ENCODE peak calls at places on chromosomes 11 and 22, in five cellular contexts. T is H9, O is mesenchymal stem cell, V is MM.1S, H is neuronal stem cell. G is an unnamed sample.

GRCh38 chr11:43486141-43486540 is 127.4 kb downstream of the TTC17 start:
- DNase-seq in T (no peak), O (no peak), V (no peak), H (no peak), G (peak)

GRCh38 chr11:115712296-115712695 is 208.1 kb upstream of the CADM1 start:
- DNase-seq in T (no peak), O (no peak), V (no peak), H (no peak), G (no peak)

GRCh38 chr11:74749127-74749964 is 697 bp downstream of the RNF169 start:
- DNase-seq in T (peak), O (peak), V (peak), H (no peak), G (peak)

GRCh38 chr22:26906464-26906863 is 249.1 kb downstream of the MIAT start:
- DNase-seq in T (no peak), O (no peak), V (no peak), H (no peak), G (no peak)

GRCh38 chr22:50600541-50600940 is at the start of gene MAPK8IP2:
- DNase-seq in T (no peak), O (no peak), V (no peak), H (no peak), G (no peak)

GRCh38 chr22:23501244-23501643 is 78.8 kb downstream of the IGLL1 start:
- DNase-seq in T (no peak), O (no peak), V (no peak), H (no peak), G (no peak)

GRCh38 chr11:124170801-124171586 is 12.2 kb upstream of the OR10D3 start:
- DNase-seq in T (no peak), O (no peak), V (no peak), H (no peak), G (no peak)

GRCh38 chr11:134939905-134940304 is 527.9 kb upstream of the B3GAT1 start:
- DNase-seq in T (no peak), O (peak), V (no peak), H (no peak), G (no peak)

GRCh38 chr11:105968021-105968697 is 53.9 kb downstream of the MSANTD4 start:
- DNase-seq in T (no peak), O (peak), V (no peak), H (no peak), G (peak)

GRCh38 chr11:3341298-3341697 is 37.6 kb downstream of the ZNF195 start:
- DNase-seq in T (peak), O (no peak), V (peak), H (peak), G (peak)

GRCh38 chr22:42697542-42698013 is 23.1 kb downstream of the A4GALT start:
- DNase-seq in T (no peak), O (peak), V (no peak), H (no peak), G (peak)

GRCh38 chr11:134560566-134561347 is 148.7 kb upstream of the B3GAT1 start:
- DNase-seq in T (no peak), O (no peak), V (no peak), H (no peak), G (no peak)

GRCh38 chr11:61870429-61871039 is 20.8 kb downstream of the FADS3 start:
- DNase-seq in T (no peak), O (peak), V (no peak), H (no peak), G (peak)

GRCh38 chr11:121372671-121373429 is 79.3 kb upstream of the SORL1 start:
- DNase-seq in T (peak), O (no peak), V (peak), H (no peak), G (no peak)

GRCh38 chr11:69003866-69004311 is 9.2 kb downstream of the MRGPRF start:
- DNase-seq in T (peak), O (no peak), V (no peak), H (no peak), G (no peak)

GRCh38 chr11:94604496-94604895 is 37.3 kb downstream of the PIWIL4 start:
- DNase-seq in T (no peak), O (peak), V (no peak), H (no peak), G (peak)

GRCh38 chr11:16968196-16968595 is 46.0 kb downstream of the PLEKHA7 start:
- DNase-seq in T (no peak), O (no peak), V (no peak), H (no peak), G (no peak)

GRCh38 chr11:59666969-59667368 is 1.9 kb downstream of the PATL1 start:
- DNase-seq in T (no peak), O (peak), V (no peak), H (no peak), G (peak)
- H3K9ac ChIP-seq in T (no peak), O (peak), V (no peak), H (no peak), G (peak)

DNA sequence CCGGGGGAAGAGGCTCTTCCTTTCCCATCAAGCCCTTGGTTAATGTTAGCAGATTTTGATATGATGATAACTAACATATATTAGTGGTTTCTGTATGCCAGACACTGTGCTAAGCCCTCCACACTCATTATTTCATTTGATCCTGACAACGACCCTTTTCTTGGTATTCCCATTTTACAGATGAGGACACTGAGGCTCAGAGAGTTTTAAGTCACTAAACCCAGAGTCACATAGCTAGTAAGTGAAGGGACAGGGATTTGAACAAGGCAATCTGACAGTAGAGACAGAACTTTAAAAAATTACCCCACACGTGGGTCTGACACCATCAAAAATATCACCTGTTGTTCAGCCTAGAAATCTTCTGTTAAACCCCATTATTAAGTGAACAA is 22.4 kb downstream of the POU2AF1 start:
- DNase-seq in T (no peak), O (no peak), V (no peak), H (no peak), G (no peak)
- H3K4me2 ChIP-seq in T (no peak), O (no peak), V (no peak), H (no peak), G (no peak)

GRCh38 chr11:64415996-64416728 is 57.2 kb downstream of the RPS6KA4 start:
- DNase-seq in T (no peak), O (no peak), V (no peak), H (no peak), G (no peak)
- H3K9ac ChIP-seq in T (no peak), O (no peak), V (no peak), H (peak), G (no peak)

GRCh38 chr11:109926941-109927340 is 166.3 kb upstream of the ZC3H12C start:
- DNase-seq in T (no peak), O (no peak), V (no peak), H (no peak), G (no peak)
- H3K4me2 ChIP-seq in T (no peak), O (no peak), V (no peak), H (no peak), G (no peak)

GRCh38 chr11:128193633-128194032 is 393.7 kb downstream of the ETS1 start:
- DNase-seq in T (no peak), O (no peak), V (no peak), H (no peak), G (no peak)
- H3K9ac ChIP-seq in T (no peak), O (no peak), V (no peak), H (no peak), G (no peak)

GRCh38 chr11:57231539-57232253 is 5.4 kb downstream of the APLNR start:
- DNase-seq in T (no peak), O (no peak), V (no peak), H (no peak), G (no peak)
- H3K4me2 ChIP-seq in T (no peak), O (no peak), V (no peak), H (no peak), G (no peak)

GRCh38 chr22:22099194-22099486 is 116.6 kb upstream of the TOP3B start:
- DNase-seq in T (no peak), O (no peak), V (peak), H (no peak), G (no peak)
- H3K9ac ChIP-seq in T (no peak), O (no peak), V (no peak), H (no peak), G (no peak)

GRCh38 chr11:46522682-46523281 is 71.0 kb downstream of the AMBRA1 start:
- DNase-seq in T (no peak), O (no peak), V (no peak), H (no peak), G (no peak)

GRCh38 chr11:46521947-46522681 is 71.7 kb downstream of the AMBRA1 start:
- DNase-seq in T (no peak), O (peak), V (no peak), H (no peak), G (peak)

GRCh38 chr11:46523290-46523689 is 70.5 kb downstream of the AMBRA1 start:
- DNase-seq in T (no peak), O (no peak), V (no peak), H (no peak), G (no peak)

GRCh38 chr11:46520971-46521745 is 72.7 kb downstream of the AMBRA1 start:
- DNase-seq in T (no peak), O (peak), V (no peak), H (no peak), G (peak)

GRCh38 chr11:46519351-46519750 is 74.5 kb downstream of the AMBRA1 start:
- DNase-seq in T (no peak), O (no peak), V (no peak), H (no peak), G (no peak)
- H3K4me2 ChIP-seq in T (no peak), O (no peak), V (no peak), H (no peak), G (no peak)

G was measured in GM23248.